ENCODE peak calls at places on chromosome 18, in six cellular contexts. Y, K, E, B, C and H are unnamed samples. For H3K27me3, the result is how much of the 10 kb centered on the place peaks cover.

GRCh38 chr18:31041346-31042067 is 1.0 kb downstream of the DSC3 start:
- DNase-seq in K (no peak), Y (peak), B (no peak), E (peak), C (no peak), H (no peak)

GRCh38 chr18:72613589-72613988 is 69.4 kb upstream of the CBLN2 start:
- DNase-seq in E (no peak), K (no peak), B (no peak), C (no peak), Y (no peak), H (no peak)

GRCh38 chr18:3442894-3443293 is 7.1 kb upstream of the TGIF1 start:
- DNase-seq in Y (no peak), E (no peak), C (no peak), B (no peak), K (no peak), H (no peak)

GRCh38 chr18:34258176-34258575 is 33.5 kb upstream of the NOL4 start:
- DNase-seq in C (no peak), Y (no peak), E (no peak), B (no peak), K (no peak), H (no peak)

GRCh38 chr18:31581498-31582197 is 10.0 kb upstream of the TTR start:
- DNase-seq in E (no peak), B (no peak), C (no peak), K (no peak), Y (no peak), H (no peak)

GRCh38 chr18:76466410-76466991 is 28.5 kb downstream of the ZNF516 start:
- DNase-seq in Y (no peak), C (no peak), K (no peak), E (no peak), B (no peak), H (no peak)

GRCh38 chr18:8627540-8627939 is 18.3 kb downstream of the RAB12 start:
- DNase-seq in Y (no peak), K (no peak), E (no peak), B (no peak), C (no peak), H (no peak)

GRCh38 chr18:32980896-32981295 is 208.1 kb upstream of the KLHL14 start:
- DNase-seq in Y (no peak), E (no peak), B (no peak), K (no peak), C (no peak), H (no peak)

GRCh38 chr18:2961828-2962227 is 51.1 kb downstream of the LPIN2 start:
- DNase-seq in B (no peak), C (no peak), K (no peak), E (no peak), Y (no peak), H (no peak)

GRCh38 chr18:26468931-26469340 is 79.4 kb downstream of the KCTD1 start:
- DNase-seq in K (no peak), C (no peak), E (no peak), B (no peak), Y (no peak), H (no peak)

DNA sequence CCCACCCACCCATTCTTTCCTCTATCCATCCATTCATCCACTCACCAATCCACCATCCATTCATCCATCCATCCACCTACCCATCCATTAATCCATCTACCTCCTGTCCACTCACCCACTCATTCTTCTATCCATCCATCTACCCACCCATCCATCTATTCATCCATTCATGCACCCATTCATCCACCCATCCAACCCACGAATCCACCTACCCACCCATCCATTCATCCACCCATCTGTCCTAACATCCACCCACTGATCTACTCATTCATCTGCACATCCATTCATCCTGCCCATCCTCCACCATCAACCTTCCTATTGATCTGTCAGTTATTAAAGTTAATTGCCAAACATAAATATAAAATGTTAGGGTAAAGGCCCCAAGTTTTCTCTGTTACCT is 25.6 kb downstream of the LDLRAD4 start:
- DNase-seq in E (no peak), C (no peak), B (no peak), Y (no peak), K (no peak), H (no peak)
- H3K27me3 ChIP-seq in E (under half), C (under half), B (under half), Y (under half), K (under half), H (under half)

GRCh38 chr18:58682429-58683069 is 11.3 kb downstream of the MALT1 start:
- DNase-seq in E (no peak), B (no peak), C (no peak), Y (no peak), K (no peak), H (no peak)
- H3K27ac ChIP-seq in E (no peak), B (no peak), C (no peak), Y (no peak), K (no peak), H (no peak)

GRCh38 chr18:63113899-63114565 is 205.5 kb downstream of the BCL2 start:
- DNase-seq in K (no peak), E (no peak), B (no peak), Y (no peak), C (no peak), H (peak)

GRCh38 chr18:63120541-63121059 is 199.0 kb downstream of the BCL2 start:
- DNase-seq in B (no peak), C (no peak), E (no peak), K (no peak), Y (no peak), H (no peak)

GRCh38 chr18:63119647-63120046 is 199.9 kb downstream of the BCL2 start:
- DNase-seq in K (no peak), Y (no peak), E (no peak), B (no peak), C (no peak), H (no peak)
- H3K27me3 ChIP-seq in K (under half), Y (under half), E (under half), B (under half), C (under half), H (under half)

GRCh38 chr18:63142502-63143045 is 177.0 kb downstream of the BCL2 start:
- DNase-seq in E (no peak), B (no peak), C (no peak), K (no peak), Y (no peak), H (no peak)

GRCh38 chr18:63143246-63143847 is 176.2 kb downstream of the BCL2 start:
- DNase-seq in K (no peak), B (no peak), E (no peak), Y (no peak), C (no peak), H (no peak)

GRCh38 chr18:63140038-63140450 is 179.5 kb downstream of the BCL2 start:
- DNase-seq in C (no peak), B (no peak), K (no peak), Y (no peak), E (no peak), H (no peak)

GRCh38 chr18:63141777-63142176 is 177.8 kb downstream of the BCL2 start:
- DNase-seq in E (no peak), B (no peak), K (no peak), C (no peak), Y (no peak), H (no peak)

DNA sequence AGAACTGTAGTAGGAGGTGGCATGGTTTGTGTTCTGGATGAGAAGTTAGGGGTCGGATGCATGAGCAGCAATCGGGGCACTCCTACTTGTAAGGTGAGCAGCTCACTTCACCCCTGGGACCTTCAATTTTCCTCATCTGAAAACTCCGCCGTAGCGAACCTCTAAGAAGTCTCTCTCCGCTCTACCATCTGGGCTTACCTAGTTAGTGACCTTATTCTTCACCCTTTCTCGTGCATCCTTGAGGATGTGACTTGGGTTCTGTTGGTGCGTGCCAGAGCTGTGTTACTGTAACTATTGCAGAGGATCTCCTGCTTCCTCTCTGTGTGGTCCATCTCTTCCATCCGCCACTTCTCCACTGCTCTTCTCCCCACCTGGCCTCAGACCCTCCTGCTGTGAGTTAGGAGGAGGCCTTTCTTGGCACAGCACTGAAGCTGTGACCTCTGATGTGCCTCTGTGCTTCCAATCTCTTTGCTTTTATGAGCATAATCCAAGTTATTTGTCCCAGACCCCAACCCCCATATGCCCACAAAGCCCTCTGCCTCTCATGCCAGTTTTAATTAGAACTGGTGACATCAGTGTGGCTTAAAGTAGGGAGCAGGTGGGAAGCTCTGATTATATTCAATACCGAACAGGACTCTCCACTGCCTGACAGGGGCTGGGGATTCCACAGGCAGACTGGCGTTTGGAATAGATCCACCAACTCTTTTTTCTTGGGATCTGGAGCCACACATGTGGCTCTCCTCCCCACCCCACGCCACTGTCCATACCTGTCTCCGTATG is 178.4 kb downstream of the BCL2 start:
- DNase-seq in E (no peak), Y (no peak), K (no peak), C (no peak), B (no peak), H (no peak)
- H3K27ac ChIP-seq in E (no peak), Y (no peak), K (no peak), C (no peak), B (no peak), H (no peak)

GRCh38 chr18:69980509-69980908 is 32.8 kb upstream of the CD226 start:
- DNase-seq in B (no peak), K (no peak), Y (no peak), C (no peak), E (no peak), H (no peak)
- H3K27me3 ChIP-seq in B (under half), K (under half), Y (under half), C (under half), E (under half), H (under half)

DNA sequence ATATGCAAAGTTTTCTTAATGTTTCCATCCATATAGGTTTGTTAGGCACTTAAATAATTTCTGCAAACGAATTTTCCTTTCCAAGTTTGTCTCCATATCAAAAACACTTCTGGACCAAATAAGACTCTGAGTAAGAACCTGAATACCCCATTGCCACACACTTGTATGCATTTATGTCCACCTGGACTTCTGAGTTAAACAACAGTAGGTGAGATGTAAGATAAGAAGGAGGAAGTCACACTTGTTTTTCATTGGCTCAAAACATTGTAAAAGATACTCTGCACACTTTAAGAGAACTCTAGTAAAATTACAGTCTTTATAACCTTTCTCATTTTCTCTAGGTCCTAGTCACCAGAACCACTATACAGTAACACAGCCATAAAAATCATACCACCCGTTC is 111.5 kb downstream of the PIEZO2 start:
- DNase-seq in E (no peak), Y (no peak), K (no peak), B (no peak), C (no peak), H (no peak)
- H3K27ac ChIP-seq in E (no peak), Y (no peak), K (no peak), B (no peak), C (no peak), H (no peak)

DNA sequence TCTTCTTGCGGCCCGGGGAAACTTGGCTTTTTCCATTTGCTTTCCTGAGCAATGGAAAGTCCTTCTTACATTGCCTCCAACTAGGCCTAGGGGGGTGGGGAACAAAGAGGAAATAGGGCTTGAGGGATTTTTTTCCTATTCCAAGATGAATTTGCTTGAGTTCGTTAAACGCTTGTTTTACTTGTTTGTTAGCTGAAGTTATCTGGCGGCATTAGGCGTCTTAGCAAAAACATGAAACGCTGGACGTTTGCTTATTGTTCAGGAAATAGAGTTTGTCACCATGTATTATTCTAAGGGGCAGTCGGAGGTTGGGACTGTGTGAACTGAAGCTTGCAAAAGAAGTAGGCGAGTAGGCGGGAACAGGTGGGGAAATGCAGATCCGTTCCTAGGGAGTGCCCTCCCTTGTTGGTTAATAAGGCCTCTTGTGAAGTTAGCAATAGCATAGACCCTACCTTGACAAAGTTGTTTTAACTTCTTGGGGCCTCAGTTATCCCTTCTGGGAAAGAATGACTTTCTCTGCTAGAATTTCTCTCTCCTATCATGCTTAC is 1.9 kb downstream of the CABLES1 start:
- DNase-seq in K (no peak), B (no peak), E (no peak), C (no peak), Y (peak), H (no peak)
- H3K27me3 ChIP-seq in K (under half), B (under half), E (under half), C (under half), Y (under half), H (under half)